ENCODE peak calls at places on chromosomes 6 and 20, in seven cellular contexts. Q is GOT3, S is neural crest cell, I is GM20000, T is SJSA1, M is heart right ventricle, H is HCT116. J is an unnamed sample.
A peak's percentile ranks its signal among the peaks of the same experiment; 100 is the strongest.

GRCh38 chr6:156508923-156509322 is 268.3 kb upstream of the ARID1B start:
- DNase-seq in Q (no peak), I (no peak), T (no peak), H (no peak), S (no peak), M (no peak), J (peak; percentile 35)

GRCh38 chr6:163897669-163898068 is 483.2 kb downstream of the QKI start:
- DNase-seq in H (no peak), I (no peak), M (no peak), Q (no peak), S (no peak), T (no peak), J (no peak)

GRCh38 chr6:2028457-2029038 is 216.9 kb downstream of the GMDS start:
- DNase-seq in I (peak; percentile 17), M (no peak), T (no peak), Q (no peak), H (no peak), S (no peak), J (peak; percentile 52)

GRCh38 chr6:144277174-144277573 is 8.0 kb upstream of the UTRN start:
- DNase-seq in Q (no peak), T (no peak), S (no peak), M (no peak), H (no peak), I (no peak), J (no peak)

GRCh38 chr6:81881660-81882059 is 129.2 kb upstream of the TENT5A start:
- DNase-seq in Q (no peak), H (no peak), T (no peak), S (no peak), M (no peak), I (no peak), J (no peak)

GRCh38 chr6:132919476-132919875 is 105.1 kb downstream of the RPS12 start:
- DNase-seq in Q (peak; percentile 12), S (no peak), M (peak; percentile 60), H (no peak), T (no peak), I (no peak), J (no peak)

GRCh38 chr6:6892706-6893601 is 214.8 kb upstream of the RREB1 start:
- DNase-seq in S (no peak), Q (no peak), H (no peak), I (no peak), T (no peak), M (peak; percentile 31), J (no peak)

GRCh38 chr20:1757072-1757471 is 99.5 kb upstream of the SIRPG start:
- DNase-seq in H (no peak), Q (no peak), I (no peak), M (no peak), S (no peak), T (no peak), J (no peak)

GRCh38 chr6:45422541-45423110 is 44.9 kb upstream of the SUPT3H start:
- DNase-seq in Q (no peak), S (no peak), T (peak; percentile 71), I (peak; percentile 34), H (no peak), M (peak; percentile 35), J (no peak)

GRCh38 chr20:32536861-32537656 is 48.1 kb downstream of the NOL4L start:
- DNase-seq in S (no peak), M (peak; percentile 42), H (no peak), I (peak; percentile 52), Q (no peak), T (no peak), J (no peak)

GRCh38 chr6:145838305-145838704 is 23.7 kb upstream of the FBXO30 start:
- DNase-seq in T (no peak), S (no peak), Q (no peak), I (no peak), H (no peak), M (no peak), J (no peak)

GRCh38 chr20:62726276-62726675 is 17.6 kb downstream of the NTSR1 start:
- DNase-seq in Q (no peak), M (no peak), S (no peak), H (no peak), T (no peak), I (no peak), J (no peak)

GRCh38 chr6:156729248-156729647 is 47.9 kb upstream of the ARID1B start:
- DNase-seq in I (no peak), S (no peak), Q (no peak), T (no peak), M (no peak), H (peak; percentile 26), J (peak; percentile 86)

GRCh38 chr6:34237316-34237721 is 646 bp downstream of the HMGA1 start:
- DNase-seq in H (no peak), I (peak; percentile 69), Q (no peak), M (peak; percentile 39), T (no peak), S (no peak), J (no peak)

GRCh38 chr6:168574699-168575195 is 133.8 kb downstream of the SMOC2 start:
- DNase-seq in S (no peak), I (no peak), H (peak; percentile 21), Q (no peak), T (no peak), M (peak; percentile 32), J (no peak)

GRCh38 chr6:107846262-107846795 is 22.2 kb upstream of the SCML4 start:
- DNase-seq in S (no peak), M (no peak), H (no peak), T (no peak), I (no peak), Q (no peak), J (no peak)

GRCh38 chr6:143368426-143368825 is 82.1 kb downstream of the ADAT2 start:
- DNase-seq in M (no peak), I (peak; percentile 61), H (no peak), T (no peak), Q (no peak), S (no peak), J (peak; percentile 3)

GRCh38 chr20:8404912-8405635 is 273.0 kb downstream of the PLCB1 start:
- DNase-seq in T (no peak), Q (no peak), S (no peak), M (no peak), I (no peak), H (no peak), J (no peak)

GRCh38 chr6:157335829-157336228 is 12.5 kb upstream of the TMEM242 start:
- DNase-seq in H (no peak), T (no peak), S (no peak), Q (no peak), M (no peak), I (no peak), J (no peak)

GRCh38 chr6:71287926-71288227 is 734 bp upstream of the OGFRL1 start:
- DNase-seq in I (no peak), M (no peak), H (no peak), S (no peak), Q (no peak), T (no peak), J (no peak)

GRCh38 chr6:120198033-120198432 is 848.5 kb upstream of the MAN1A1 start:
- DNase-seq in T (no peak), H (no peak), M (no peak), Q (no peak), I (no peak), S (no peak), J (peak; percentile 92)

GRCh38 chr6:18080544-18080943 is 41.9 kb downstream of the NHLRC1 start:
- DNase-seq in I (no peak), T (no peak), H (no peak), Q (no peak), S (no peak), M (no peak), J (no peak)

GRCh38 chr6:45423111-45423900 is 45.6 kb upstream of the SUPT3H start:
- DNase-seq in S (peak; percentile 6), H (no peak), M (peak; percentile 37), Q (no peak), I (peak; percentile 33), T (peak; percentile 51), J (no peak)

GRCh38 chr6:26017567-26017966 is 55.0 kb downstream of the TRIM38 start:
- DNase-seq in M (peak; percentile 70), Q (peak; percentile 32), T (no peak), I (peak; percentile 42), S (no peak), H (no peak), J (no peak)

GRCh38 chr6:21149460-21149859 is 444.1 kb upstream of the SOX4 start:
- DNase-seq in Q (no peak), M (no peak), S (no peak), T (no peak), I (no peak), H (no peak), J (peak; percentile 70)

GRCh38 chr6:42708096-42708495 is 14.3 kb downstream of the PRPH2 start:
- DNase-seq in S (no peak), I (no peak), T (no peak), H (no peak), Q (no peak), M (no peak), J (no peak)

GRCh38 chr6:161694995-161695394 is 421.1 kb upstream of the AGPAT4 start:
- DNase-seq in Q (no peak), S (no peak), I (peak; percentile 17), M (no peak), H (peak; percentile 7), T (no peak), J (peak; percentile 21)

GRCh38 chr6:9126845-9127560 is 691.7 kb upstream of the SLC35B3 start:
- DNase-seq in S (no peak), H (peak; percentile 36), I (no peak), T (peak; percentile 49), Q (no peak), M (no peak), J (peak; percentile 88)

GRCh38 chr6:156557269-156557885 is 219.8 kb upstream of the ARID1B start:
- DNase-seq in M (no peak), T (peak; percentile 62), H (no peak), S (no peak), Q (no peak), I (no peak), J (peak; percentile 90)

GRCh38 chr20:19849341-19850189 is 91.5 kb downstream of the RIN2 start:
- DNase-seq in M (no peak), Q (no peak), S (no peak), H (no peak), T (no peak), I (no peak), J (no peak)

GRCh38 chr6:167744681-167745659 is 81.7 kb upstream of the AFDN start:
- DNase-seq in H (no peak), I (no peak), S (no peak), T (no peak), Q (no peak), M (no peak), J (no peak)

GRCh38 chr6:31729979-31730630 is 1.0 kb upstream of the DDAH2 start:
- DNase-seq in H (peak; percentile 56), M (peak; percentile 93), S (peak; percentile 94), I (peak; percentile 80), T (peak; percentile 95), Q (peak; percentile 59), J (peak; percentile 87)

GRCh38 chr6:162090734-162091133 is 636.8 kb downstream of the PRKN start:
- DNase-seq in Q (no peak), M (no peak), T (no peak), I (no peak), S (no peak), H (no peak), J (peak; percentile 14)

J was measured in A172.